ENCODE peak calls at places on chromosomes 16 and 17, in nine cellular contexts. X is IMR-90, I is body of pancreas, C is fibroblast of lung, U is suprapubic skin, E is stomach, P is colonic mucosa, F is SK-N-SH, B is heart left ventricle. R is an unnamed sample. For H3K4me1, the result is how much of the 10 kb centered on the place peaks cover.

GRCh38 chr17:83080641-83081560 is 1.5 kb downstream of the METRNL start:
- DNase-seq in P (peak), E (peak), I (no peak), U (no peak), C (peak), X (peak), F (peak), B (peak), R (peak)

GRCh38 chr16:60582528-60582927 is 1453.7 kb downstream of the CDH8 start:
- DNase-seq in F (no peak), E (no peak), C (no peak), I (no peak), X (no peak), P (no peak), U (no peak), B (no peak), R (no peak)

GRCh38 chr16:1167276-1168107 is 14.6 kb downstream of the CACNA1H start:
- DNase-seq in U (no peak), I (peak), F (no peak), B (no peak), P (no peak), E (no peak), X (no peak), C (no peak), R (peak)

GRCh38 chr17:14986127-14986526 is 279.0 kb downstream of the PMP22 start:
- DNase-seq in B (no peak), X (peak), P (no peak), F (no peak), U (no peak), C (peak), I (no peak), E (no peak), R (no peak)

GRCh38 chr17:10513284-10514067 is 4.9 kb downstream of the MYH1 start:
- DNase-seq in C (no peak), F (no peak), B (no peak), U (no peak), P (no peak), X (peak), E (no peak), I (peak), R (no peak)

GRCh38 chr17:58956997-58957724 is 149.5 kb downstream of the TRIM37 start:
- DNase-seq in X (peak), F (no peak), I (no peak), B (no peak), E (no peak), C (peak), U (no peak), P (no peak), R (no peak)

GRCh38 chr16:12303649-12304048 is 327.1 kb downstream of the SNX29 start:
- DNase-seq in B (no peak), C (peak), U (no peak), X (peak), E (no peak), P (no peak), I (no peak), F (no peak), R (no peak)

GRCh38 chr17:7407483-7408231 is at the start of gene NLGN2:
- DNase-seq in I (no peak), E (no peak), F (no peak), C (no peak), B (no peak), U (no peak), P (no peak), X (no peak), R (no peak)

GRCh38 chr16:22001591-22001990 is 675 bp upstream of the PDZD9 start:
- DNase-seq in I (no peak), C (peak), P (no peak), U (no peak), X (peak), F (no peak), E (no peak), B (no peak), R (no peak)

GRCh38 chr16:50517450-50518252 is 30.5 kb upstream of the NKD1 start:
- DNase-seq in E (peak), I (no peak), X (no peak), B (no peak), P (no peak), F (no peak), U (no peak), C (no peak), R (no peak)

GRCh38 chr16:74954763-74955162 is 30.2 kb downstream of the WDR59 start:
- DNase-seq in E (no peak), F (no peak), X (no peak), I (no peak), P (no peak), U (no peak), B (no peak), C (no peak), R (no peak)

GRCh38 chr17:18224428-18225120 is 861 bp upstream of the LLGL1 start:
- DNase-seq in I (peak), P (no peak), X (peak), C (peak), U (no peak), F (peak), E (no peak), B (peak), R (peak)

GRCh38 chr17:41486809-41487530 is 2.7 kb downstream of the KRT36 start:
- DNase-seq in I (peak), F (peak), U (no peak), P (peak), C (no peak), B (no peak), E (peak), X (no peak), R (no peak)

GRCh38 chr17:82394296-82394695 is 22.7 kb downstream of the UTS2R start:
- DNase-seq in B (peak), F (no peak), E (no peak), U (no peak), P (no peak), C (no peak), X (no peak), I (no peak), R (no peak)

GRCh38 chr16:82456683-82457082 is 170.1 kb upstream of the CDH13 start:
- DNase-seq in U (no peak), E (peak), B (peak), P (peak), X (peak), I (peak), C (peak), F (peak), R (peak)

GRCh38 chr16:20905576-20905975 is 5.0 kb downstream of the LYRM1 start:
- DNase-seq in P (no peak), C (no peak), U (no peak), F (no peak), X (peak), E (no peak), I (no peak), B (no peak), R (no peak)

GRCh38 chr17:73369126-73369525 is 57.3 kb upstream of the CDC42EP4 start:
- DNase-seq in F (peak), E (peak), X (no peak), C (no peak), I (peak), U (no peak), P (no peak), B (peak), R (no peak)

GRCh38 chr17:3959295-3959899 is 4.8 kb downstream of the ATP2A3 start:
- DNase-seq in C (peak), B (no peak), F (no peak), U (no peak), P (peak), X (peak), I (peak), E (peak), R (peak)

GRCh38 chr17:65022751-65023421 is 33.7 kb downstream of the GNA13 start:
- DNase-seq in B (no peak), X (peak), I (no peak), U (no peak), F (no peak), E (no peak), C (peak), P (no peak), R (peak)

GRCh38 chr17:79983456-79983855 is 52.2 kb downstream of the TBC1D16 start:
- DNase-seq in I (no peak), P (no peak), C (no peak), E (no peak), B (no peak), X (no peak), U (peak), F (peak), R (no peak)

GRCh38 chr17:17784599-17785264 is 52.1 kb downstream of the SREBF1 start:
- DNase-seq in X (no peak), U (no peak), I (no peak), E (peak), P (no peak), F (peak), C (no peak), B (no peak), R (peak)

GRCh38 chr17:15273141-15273793 is 8.1 kb upstream of the PMP22 start:
- DNase-seq in U (no peak), F (no peak), E (no peak), I (no peak), C (peak), B (no peak), X (peak), P (no peak), R (no peak)

GRCh38 chr17:48871035-48871550 is 21.5 kb upstream of the ATP5MC1 start:
- DNase-seq in U (peak), X (no peak), I (no peak), B (no peak), P (no peak), E (no peak), C (no peak), F (no peak), R (no peak)

GRCh38 chr17:48871551-48872351 is 20.8 kb upstream of the ATP5MC1 start:
- DNase-seq in X (no peak), U (peak), C (no peak), B (peak), F (no peak), P (peak), E (peak), I (peak), R (no peak)

GRCh38 chr17:48873212-48873611 is 19.4 kb upstream of the ATP5MC1 start:
- DNase-seq in P (peak), C (peak), F (no peak), U (peak), X (peak), B (peak), I (no peak), E (no peak), R (no peak)

GRCh38 chr17:48869821-48870318 is 22.7 kb upstream of the ATP5MC1 start:
- DNase-seq in X (no peak), I (no peak), P (peak), B (no peak), F (no peak), U (peak), E (no peak), C (no peak), R (no peak)

DNA sequence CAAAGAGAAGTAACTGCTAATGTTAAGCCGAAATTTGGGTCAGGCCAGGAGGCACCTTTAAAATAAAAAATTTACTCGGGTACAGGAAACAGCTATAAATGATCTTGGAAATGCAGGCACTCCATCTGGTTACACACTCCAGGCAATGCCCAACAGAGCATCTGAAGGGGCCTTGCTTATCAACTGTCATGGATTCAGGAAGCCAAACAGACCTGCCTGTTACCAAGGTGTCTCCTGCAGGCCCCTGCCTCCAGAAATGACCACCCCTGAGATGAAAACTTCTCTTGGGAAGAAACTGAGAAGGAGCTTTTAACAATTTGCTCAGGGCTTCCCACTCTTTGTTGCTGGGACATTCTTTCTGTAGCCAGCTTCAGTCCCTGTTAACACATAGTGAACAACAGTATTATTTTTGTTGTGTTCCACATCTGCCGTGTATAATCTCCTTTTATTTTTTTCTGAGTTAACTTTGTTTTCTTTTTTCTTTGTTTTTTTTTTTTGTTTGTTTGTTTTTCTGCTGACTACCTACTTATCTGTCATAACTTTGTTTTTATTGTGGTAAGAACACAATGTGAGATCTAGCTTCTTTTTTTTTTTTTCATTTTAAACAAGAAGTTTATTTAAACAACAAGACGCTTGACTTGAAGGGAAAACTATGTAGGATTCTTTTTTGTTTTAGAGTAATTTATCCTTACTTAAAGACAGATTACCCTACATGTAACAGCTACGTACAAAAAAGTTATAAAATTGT is 18.7 kb upstream of the ATP5MC1 start:
- DNase-seq in E (no peak), F (no peak), I (no peak), B (no peak), P (no peak), X (no peak), U (no peak), C (no peak), R (no peak)
- H3K4me1 ChIP-seq in E (under half), F (under half), I (under half), B (under half), P (under half), X (under half), U (under half), C (under half), R (under half)

DNA sequence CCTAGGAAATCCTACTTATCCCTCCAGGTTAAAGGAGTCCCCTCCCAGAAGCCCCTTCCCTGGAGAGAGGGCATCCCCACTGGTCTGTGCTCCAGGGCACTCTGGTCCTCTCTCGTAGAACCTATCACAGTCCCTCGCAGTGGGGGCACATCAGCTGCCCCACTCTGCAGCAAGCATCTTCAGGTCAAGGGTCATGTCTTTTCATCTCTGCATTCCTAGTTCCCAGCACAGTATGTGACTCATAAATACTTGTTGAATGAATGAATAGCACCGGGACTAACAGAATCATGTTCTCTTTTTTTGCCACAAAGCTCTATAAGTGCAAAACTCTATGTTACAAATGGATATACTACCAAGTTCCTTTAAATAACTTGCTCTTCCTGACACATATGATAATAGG is 36.0 kb downstream of the RNF157 start:
- DNase-seq in I (no peak), C (peak), B (no peak), F (no peak), E (no peak), U (no peak), X (peak), P (no peak), R (peak)
- H3K4me1 ChIP-seq in I (under half), C (under half), B (under half), F (under half), E (under half), U (under half), X (under half), P (under half), R (under half)

DNA sequence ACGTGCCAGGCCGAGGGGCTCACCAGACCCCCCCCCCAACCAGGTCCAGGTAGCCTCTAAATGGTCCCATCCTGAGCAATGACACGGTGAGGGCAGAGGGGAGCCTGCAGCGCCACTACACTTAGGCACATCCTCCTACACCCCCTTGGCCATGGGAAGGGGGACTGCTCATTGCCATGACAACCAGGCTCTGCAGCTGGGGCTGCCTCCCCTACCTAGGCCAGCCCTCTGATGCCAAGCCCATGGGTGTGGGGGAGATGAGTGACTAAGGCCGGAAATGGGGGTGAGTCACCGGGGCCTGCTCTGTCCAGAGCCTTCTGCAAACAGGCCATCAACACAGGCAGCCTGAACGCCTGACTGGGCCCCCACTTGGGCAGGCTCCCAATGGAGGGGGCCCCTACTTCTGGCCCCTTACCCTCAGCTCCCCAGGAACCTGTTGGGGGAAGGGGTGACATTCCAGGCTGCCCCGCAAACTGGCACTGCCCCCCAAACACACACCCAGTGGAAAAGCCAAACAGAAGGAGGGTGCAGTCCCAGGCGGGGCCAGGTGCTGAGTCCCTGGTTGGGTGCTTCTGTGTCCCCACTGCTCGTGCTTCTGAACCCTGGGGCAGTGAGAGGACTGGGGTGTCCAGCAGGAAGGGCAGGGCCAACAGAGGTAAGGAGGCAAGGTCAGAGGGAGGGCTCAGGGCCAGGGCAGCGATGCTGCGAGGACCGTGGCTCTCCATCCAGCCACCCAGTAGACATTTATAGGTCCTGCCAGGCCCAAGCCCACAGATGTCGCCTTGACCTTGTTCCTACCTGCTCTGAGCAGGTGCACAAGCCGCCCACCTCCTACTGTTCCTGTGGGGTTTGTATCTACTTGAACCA is 8.2 kb downstream of the PLCD3 start:
- DNase-seq in X (peak), E (peak), F (peak), C (peak), P (peak), B (peak), U (no peak), I (peak), R (peak)
- H3K4me1 ChIP-seq in X (under half), E (under half), F (under half), C (under half), P (under half), B (under half), U (under half), I (under half), R (under half)

GRCh38 chr17:50208611-50209061 is 7.2 kb upstream of the COL1A1 start:
- DNase-seq in F (no peak), C (no peak), E (no peak), X (no peak), B (no peak), U (peak), P (no peak), I (no peak), R (no peak)
- H3K4me1 ChIP-seq in F (half or more), C (half or more), E (under half), X (half or more), B (under half), U (half or more), P (under half), I (under half), R (under half)

GRCh38 chr16:85171004-85171808 is 58.9 kb upstream of the CIBAR2 start:
- DNase-seq in C (peak), F (no peak), I (no peak), B (no peak), U (no peak), E (no peak), P (no peak), X (no peak), R (no peak)
- H3K4me1 ChIP-seq in C (under half), F (half or more), I (half or more), B (half or more), U (half or more), E (half or more), P (under half), X (under half), R (under half)

GRCh38 chr17:40074175-40074512 is 11.4 kb downstream of the THRA start:
- DNase-seq in X (no peak), U (no peak), P (no peak), I (no peak), C (no peak), E (no peak), B (no peak), F (no peak), R (no peak)
- H3K4me1 ChIP-seq in X (under half), U (half or more), P (half or more), I (half or more), C (under half), E (half or more), B (half or more), F (half or more), R (under half)

GRCh38 chr17:62057696-62058095 is 7.4 kb downstream of the MED13 start:
- DNase-seq in P (no peak), X (peak), B (no peak), U (no peak), I (no peak), F (no peak), C (no peak), E (no peak), R (no peak)
- H3K4me1 ChIP-seq in P (under half), X (under half), B (half or more), U (under half), I (half or more), F (under half), C (under half), E (under half), R (under half)

GRCh38 chr17:78368854-78369495 is 9.1 kb upstream of the SOCS3 start:
- DNase-seq in B (no peak), C (no peak), I (no peak), X (no peak), F (no peak), P (no peak), U (no peak), E (no peak), R (no peak)
- H3K4me1 ChIP-seq in B (under half), C (under half), I (under half), X (under half), F (half or more), P (under half), U (under half), E (under half), R (under half)

DNA sequence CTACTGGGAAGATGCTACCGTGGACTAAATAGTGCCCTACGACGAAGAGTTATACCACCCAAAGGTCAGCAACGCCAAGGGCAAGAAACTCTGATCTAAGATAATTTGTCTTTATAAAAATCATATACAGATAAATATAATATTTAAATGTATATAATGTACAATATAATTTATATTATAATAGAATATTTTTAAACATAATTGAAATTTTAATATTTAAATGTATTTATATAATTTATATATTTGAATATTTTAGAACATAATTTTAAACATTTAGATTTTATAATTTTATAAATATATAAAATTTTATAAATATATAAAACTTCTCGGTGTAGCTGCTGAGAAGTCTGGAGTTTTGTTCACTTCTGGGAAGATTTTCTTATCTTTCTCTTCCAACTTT is 209.2 kb downstream of the FOXL1 start:
- DNase-seq in I (no peak), C (no peak), F (no peak), P (no peak), E (no peak), X (no peak), B (no peak), U (no peak), R (no peak)
- H3K4me1 ChIP-seq in I (under half), C (under half), F (under half), P (under half), E (under half), X (under half), B (under half), U (under half), R (under half)

GRCh38 chr17:29158096-29158495 is 22.1 kb downstream of the MYO18A start:
- DNase-seq in P (no peak), C (no peak), B (no peak), I (peak), E (no peak), F (no peak), X (no peak), U (no peak), R (peak)
- H3K4me1 ChIP-seq in P (under half), C (under half), B (half or more), I (half or more), E (half or more), F (under half), X (half or more), U (half or more), R (half or more)